ENCODE peak calls at places on chromosome X, in nine cellular contexts. U is lower leg skin; W is Panc1; Y is IMR-90; A is ovary; C is WERI-Rb-1; E is CD8-positive, alpha-beta T cell; H is BJ; K is right lobe of liver. T is an unnamed sample.

GRCh38 chrX:54659547-54659946 is 129.5 kb downstream of the GNL3L start:
- DNase-seq in W (no peak), U (no peak), A (no peak), K (no peak), H (no peak), E (no peak), C (no peak), Y (no peak), T (no peak)

GRCh38 chrX:18855919-18856644 is 127.8 kb downstream of the PHKA2 start:
- DNase-seq in C (no peak), H (no peak), E (no peak), W (no peak), K (no peak), A (no peak), Y (no peak), U (no peak), T (peak)

GRCh38 chrX:134658002-134658401 is 269 bp downstream of the PLAC1 start:
- DNase-seq in Y (peak), E (no peak), W (no peak), U (no peak), A (no peak), C (no peak), H (no peak), K (no peak), T (no peak)

GRCh38 chrX:24426340-24426913 is 38.7 kb upstream of the PDK3 start:
- DNase-seq in A (no peak), C (no peak), W (no peak), E (no peak), U (peak), Y (peak), K (no peak), H (no peak), T (peak)

GRCh38 chrX:63930140-63930539 is 145.1 kb upstream of the ARHGEF9 start:
- DNase-seq in A (no peak), E (no peak), H (no peak), Y (no peak), U (no peak), K (no peak), W (no peak), C (peak), T (peak)

GRCh38 chrX:8607326-8607725 is 124.6 kb downstream of the ANOS1 start:
- DNase-seq in E (no peak), H (no peak), C (no peak), K (no peak), W (no peak), U (no peak), Y (no peak), A (no peak), T (peak)

GRCh38 chrX:71181558-71181909 is 36.9 kb downstream of the NLGN3 start:
- DNase-seq in K (no peak), H (no peak), Y (no peak), W (no peak), C (no peak), A (peak), E (peak), U (peak), T (peak)

GRCh38 chrX:24242649-24243556 is 71.0 kb downstream of the SUPT20HL2 start:
- DNase-seq in C (no peak), U (peak), A (peak), Y (peak), H (peak), W (no peak), E (no peak), K (peak), T (peak)

GRCh38 chrX:111444881-111445280 is 32.9 kb upstream of the DCX start:
- DNase-seq in A (no peak), H (no peak), E (no peak), K (no peak), W (no peak), Y (no peak), U (no peak), C (no peak), T (no peak)

GRCh38 chrX:78330540-78330939 is 3.1 kb upstream of the CYSLTR1 start:
- DNase-seq in K (no peak), H (no peak), E (no peak), Y (no peak), A (no peak), U (no peak), C (no peak), W (no peak), T (no peak)

GRCh38 chrX:78329486-78329885 is 2.1 kb upstream of the CYSLTR1 start:
- DNase-seq in W (no peak), E (no peak), H (no peak), K (no peak), A (no peak), C (no peak), Y (no peak), U (no peak), T (no peak)

GRCh38 chrX:78330068-78330467 is 2.7 kb upstream of the CYSLTR1 start:
- DNase-seq in A (no peak), C (no peak), K (no peak), U (no peak), E (no peak), W (no peak), Y (no peak), H (no peak), T (no peak)

GRCh38 chrX:78331708-78332107 is 4.3 kb upstream of the CYSLTR1 start:
- DNase-seq in E (no peak), Y (no peak), C (no peak), U (no peak), K (no peak), W (no peak), A (no peak), H (no peak), T (no peak)

DNA sequence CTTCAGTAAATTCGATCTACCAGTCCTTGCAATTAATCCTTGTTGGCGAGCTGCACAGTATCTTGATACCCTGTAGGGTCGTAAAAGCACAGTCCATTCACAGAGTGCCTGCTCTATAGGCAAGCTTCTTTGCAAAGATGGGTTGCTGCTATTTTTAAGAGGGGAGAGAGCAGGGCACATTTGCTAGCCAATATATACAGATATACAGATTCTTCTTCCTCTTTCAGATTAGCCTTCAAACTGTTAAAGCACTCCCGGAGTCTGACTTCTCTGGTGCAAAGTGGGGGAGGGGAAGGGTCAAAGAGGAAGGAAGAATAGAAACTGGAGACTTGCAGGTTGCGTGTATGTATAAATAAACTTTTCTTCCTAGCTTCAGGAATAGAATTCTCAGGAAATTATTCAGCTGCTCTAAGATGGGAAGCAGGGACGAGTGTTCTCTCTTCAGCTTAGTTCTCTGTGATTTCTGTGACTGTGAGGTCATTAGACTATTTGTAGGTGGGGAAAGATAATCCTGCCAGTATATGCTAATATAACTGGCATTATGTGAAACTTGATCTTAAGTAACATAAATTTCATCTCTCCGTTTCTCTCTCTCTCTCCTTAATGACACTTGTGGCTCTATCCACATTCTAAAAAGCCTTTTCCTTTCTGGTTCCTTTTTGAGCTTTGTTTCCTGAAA is at the start of gene CYSLTR1:
- DNase-seq in H (no peak), Y (no peak), C (no peak), W (no peak), A (no peak), E (no peak), K (no peak), U (no peak), T (no peak)
- H3K4me3 ChIP-seq in H (no peak), Y (no peak), C (no peak), W (no peak), A (no peak), E (no peak), K (no peak), U (no peak), T (no peak)

GRCh38 chrX:6169407-6169806 is 59.3 kb downstream of the NLGN4X start:
- DNase-seq in U (no peak), W (no peak), C (no peak), E (no peak), H (no peak), A (no peak), K (no peak), Y (no peak), T (no peak)
- TF ChIP-seq CTCF in U (no peak), W (no peak), C (no peak), E (no peak), H (no peak), A (no peak), K (no peak), Y (no peak), T (no peak)

GRCh38 chrX:153968754-153969124 is 2.9 kb downstream of the HCFC1 start:
- DNase-seq in H (no peak), Y (no peak), A (no peak), C (peak), W (no peak), K (no peak), U (no peak), E (no peak), T (no peak)
- H3K4me3 ChIP-seq in H (peak), Y (peak), A (peak), C (peak), W (peak), K (no peak), U (no peak), E (peak), T (peak)

GRCh38 chrX:43328358-43328946 is 327.6 kb upstream of the MAOA start:
- DNase-seq in U (no peak), Y (no peak), K (no peak), A (no peak), H (no peak), W (no peak), C (no peak), E (no peak), T (no peak)

DNA sequence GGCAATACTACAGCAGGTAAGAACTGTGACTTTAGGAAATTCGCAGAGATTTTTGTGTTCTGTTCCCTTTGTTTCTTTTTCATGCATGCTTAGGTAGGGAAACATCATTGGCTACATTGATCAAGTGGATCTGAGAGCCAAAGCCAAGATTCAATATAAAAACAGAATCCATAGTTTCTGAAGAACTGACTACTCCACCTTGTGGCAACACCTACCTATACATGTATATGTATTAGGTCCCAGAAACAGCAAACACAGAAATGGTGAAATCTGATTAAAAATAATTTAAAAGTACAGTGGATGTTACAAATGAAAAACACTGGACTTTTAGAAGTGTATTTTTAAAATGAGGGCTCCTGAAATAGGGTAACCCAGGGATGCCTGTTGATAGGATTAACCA is 322.6 kb upstream of the MAOA start:
- DNase-seq in C (no peak), Y (no peak), H (no peak), A (no peak), E (no peak), W (no peak), K (no peak), U (no peak), T (peak)
- TF ChIP-seq CTCF in C (no peak), Y (no peak), H (no peak), A (no peak), E (no peak), W (no peak), K (peak), U (no peak), T (no peak)